ENCODE peak calls at places on chromosomes 6 and 20, in ten cellular contexts. One of them, this sample, is unnamed.
A peak's percentile ranks its signal among the peaks of the same experiment; 100 is the strongest.

GRCh38 chr6:113375950-113376846 is 480.9 kb upstream of the MARCKS start:
- DNase-seq in NCI-H1694: no peak
- DNase-seq in kidney tubule cell: peak; percentile 52
- DNase-seq in GM20000: no peak
- DNase-seq in stimulated activated CD4-positive, alpha-beta T cell treated with anti-CD3 and anti-CD28 coated beads, Interleukin-4, amount 100 ng/mL, for 24 hours: no peak
- DNase-seq in GM12865: no peak
- DNase-seq in GM04504: peak; percentile 82
- DNase-seq in hypothalamus: no peak
- DNase-seq in RPMI7951: peak; percentile 69
- DNase-seq in left ventricle myocardium inferior: no peak
- DNase-seq in this sample: no peak

GRCh38 chr6:30614843-30615218 is 2.2 kb downstream of the PPP1R10 start:
- DNase-seq in NCI-H1694: peak; percentile 98
- DNase-seq in kidney tubule cell: peak; percentile 98
- DNase-seq in GM20000: peak; percentile 83
- DNase-seq in stimulated activated CD4-positive, alpha-beta T cell treated with anti-CD3 and anti-CD28 coated beads, Interleukin-4, amount 100 ng/mL, for 24 hours: peak; percentile 90
- DNase-seq in GM12865: peak; percentile 98
- DNase-seq in GM04504: peak; percentile 96
- DNase-seq in hypothalamus: peak; percentile 58
- DNase-seq in RPMI7951: peak; percentile 97
- DNase-seq in left ventricle myocardium inferior: peak; percentile 71
- DNase-seq in this sample: peak; percentile 97

GRCh38 chr6:118558811-118559217 is 10.7 kb downstream of the PLN start:
- DNase-seq in NCI-H1694: no peak
- DNase-seq in kidney tubule cell: no peak
- DNase-seq in GM20000: no peak
- DNase-seq in stimulated activated CD4-positive, alpha-beta T cell treated with anti-CD3 and anti-CD28 coated beads, Interleukin-4, amount 100 ng/mL, for 24 hours: no peak
- DNase-seq in GM12865: peak; percentile 12
- DNase-seq in GM04504: no peak
- DNase-seq in hypothalamus: no peak
- DNase-seq in RPMI7951: no peak
- DNase-seq in left ventricle myocardium inferior: no peak
- DNase-seq in this sample: peak; percentile 65

GRCh38 chr20:4026093-4026601 is 10.8 kb upstream of the RNF24 start:
- DNase-seq in NCI-H1694: peak; percentile 86
- DNase-seq in kidney tubule cell: peak; percentile 52
- DNase-seq in GM20000: no peak
- DNase-seq in stimulated activated CD4-positive, alpha-beta T cell treated with anti-CD3 and anti-CD28 coated beads, Interleukin-4, amount 100 ng/mL, for 24 hours: no peak
- DNase-seq in GM12865: no peak
- DNase-seq in GM04504: peak; percentile 73
- DNase-seq in hypothalamus: no peak
- DNase-seq in RPMI7951: peak; percentile 99
- DNase-seq in left ventricle myocardium inferior: no peak
- DNase-seq in this sample: peak; percentile 75

GRCh38 chr20:41135187-41135887 is 2.0 kb upstream of the PLCG1 start:
- DNase-seq in NCI-H1694: peak; percentile 42
- DNase-seq in kidney tubule cell: peak; percentile 56
- DNase-seq in GM20000: peak; percentile 78
- DNase-seq in stimulated activated CD4-positive, alpha-beta T cell treated with anti-CD3 and anti-CD28 coated beads, Interleukin-4, amount 100 ng/mL, for 24 hours: peak; percentile 68
- DNase-seq in GM12865: peak; percentile 71
- DNase-seq in GM04504: no peak
- DNase-seq in hypothalamus: no peak
- DNase-seq in RPMI7951: peak; percentile 44
- DNase-seq in left ventricle myocardium inferior: no peak
- DNase-seq in this sample: no peak

GRCh38 chr6:93124226-93124625 is 295.1 kb downstream of the EPHA7 start:
- DNase-seq in NCI-H1694: no peak
- DNase-seq in kidney tubule cell: no peak
- DNase-seq in GM20000: no peak
- DNase-seq in stimulated activated CD4-positive, alpha-beta T cell treated with anti-CD3 and anti-CD28 coated beads, Interleukin-4, amount 100 ng/mL, for 24 hours: no peak
- DNase-seq in GM12865: no peak
- DNase-seq in GM04504: no peak
- DNase-seq in hypothalamus: no peak
- DNase-seq in RPMI7951: no peak
- DNase-seq in left ventricle myocardium inferior: no peak
- DNase-seq in this sample: no peak

GRCh38 chr20:19823216-19823615 is 65.2 kb downstream of the RIN2 start:
- DNase-seq in NCI-H1694: no peak
- DNase-seq in kidney tubule cell: no peak
- DNase-seq in GM20000: no peak
- DNase-seq in stimulated activated CD4-positive, alpha-beta T cell treated with anti-CD3 and anti-CD28 coated beads, Interleukin-4, amount 100 ng/mL, for 24 hours: no peak
- DNase-seq in GM12865: no peak
- DNase-seq in GM04504: no peak
- DNase-seq in hypothalamus: no peak
- DNase-seq in RPMI7951: no peak
- DNase-seq in left ventricle myocardium inferior: no peak
- DNase-seq in this sample: no peak

GRCh38 chr6:108163267-108163643 is 2.6 kb upstream of the NR2E1 start:
- DNase-seq in NCI-H1694: no peak
- DNase-seq in kidney tubule cell: peak; percentile 41
- DNase-seq in GM20000: peak; percentile 25
- DNase-seq in stimulated activated CD4-positive, alpha-beta T cell treated with anti-CD3 and anti-CD28 coated beads, Interleukin-4, amount 100 ng/mL, for 24 hours: no peak
- DNase-seq in GM12865: no peak
- DNase-seq in GM04504: no peak
- DNase-seq in hypothalamus: no peak
- DNase-seq in RPMI7951: no peak
- DNase-seq in left ventricle myocardium inferior: no peak
- DNase-seq in this sample: no peak

GRCh38 chr6:165636415-165637048 is 26.5 kb downstream of the PDE10A start:
- DNase-seq in NCI-H1694: no peak
- DNase-seq in kidney tubule cell: no peak
- DNase-seq in GM20000: no peak
- DNase-seq in stimulated activated CD4-positive, alpha-beta T cell treated with anti-CD3 and anti-CD28 coated beads, Interleukin-4, amount 100 ng/mL, for 24 hours: no peak
- DNase-seq in GM12865: no peak
- DNase-seq in GM04504: no peak
- DNase-seq in hypothalamus: no peak
- DNase-seq in RPMI7951: peak; percentile 44
- DNase-seq in left ventricle myocardium inferior: no peak
- DNase-seq in this sample: peak; percentile 9

This sample was measured in foreskin melanocyte.